ENCODE peak calls at places on chromosomes 3 and 15, in four cellular contexts. G is mesenchymal stem cell; I is stimulated activated CD4-positive, alpha-beta T cell treated with anti-CD3 and anti-CD28 coated beads, Interleukin-12 subunit alpha, Interleukin-12 subunit beta, amount 100 ng/mL, for 4 hours; H is neural progenitor cell. U is an unnamed sample.

GRCh38 chr15:29736012-29736744 is 86.1 kb downstream of the TJP1 start:
- DNase-seq in H (no peak), I (no peak), G (peak), U (no peak)

GRCh38 chr3:173733029-173733652 is 335.6 kb downstream of the NLGN1 start:
- DNase-seq in H (no peak), I (no peak), G (peak), U (peak)

GRCh38 chr3:9552252-9552999 is 1.2 kb downstream of the LHFPL4 start:
- DNase-seq in H (peak), G (peak), I (peak), U (peak)

GRCh38 chr15:50114381-50114780 is 4.7 kb downstream of the ATP8B4 start:
- DNase-seq in G (no peak), I (no peak), H (no peak), U (no peak)

GRCh38 chr3:52436500-52437106 is 8.3 kb downstream of the SEMA3G start:
- DNase-seq in I (no peak), G (peak), H (no peak), U (peak)

GRCh38 chr3:26989042-26989441 is 366.5 kb downstream of the LRRC3B start:
- DNase-seq in H (no peak), I (no peak), G (no peak), U (no peak)

GRCh38 chr3:88149146-88149515 is 628 bp upstream of the C3orf38 start:
- DNase-seq in H (peak), I (peak), G (no peak), U (no peak)

GRCh38 chr15:98226578-98226977 is 266.1 kb downstream of the ARRDC4 start:
- DNase-seq in I (no peak), H (no peak), G (no peak), U (no peak)

GRCh38 chr15:58840048-58840447 is 68.9 kb downstream of the MINDY2 start:
- DNase-seq in G (peak), H (no peak), I (no peak), U (peak)

U was measured in dermis blood vessel endothelial cell.